ENCODE peak calls at places on chromosomes 6 and 20, in ten cellular contexts. E is esophagus muscularis mucosa, L is SK-N-SH, J is ovary, T is A549, A is GM12878, R is transverse colon, F is sigmoid colon, H is tibial nerve, D is K562. M is an unnamed sample.

GRCh38 chr6:35449287-35449881 is 2.8 kb upstream of the FANCE start:
- DNase-seq in R (no peak), L (peak; percentile 85), J (no peak), T (peak; percentile 79), D (peak; percentile 81), H (no peak), E (no peak), F (no peak), A (no peak), M (no peak)

GRCh38 chr20:33250666-33251065 is 14.9 kb downstream of the BPIFA1 start:
- DNase-seq in H (no peak), R (no peak), E (no peak), D (no peak), L (no peak), F (no peak), T (no peak), J (no peak), A (no peak), M (no peak)

GRCh38 chr6:158011980-158012566 is 30.4 kb downstream of the SYNJ2 start:
- DNase-seq in H (no peak), J (no peak), R (no peak), T (no peak), E (no peak), L (no peak), A (no peak), F (peak; percentile 39), D (no peak), M (no peak)

GRCh38 chr6:156933201-156934053 is 156.2 kb downstream of the ARID1B start:
- DNase-seq in J (no peak), D (no peak), E (no peak), A (no peak), F (no peak), T (no peak), H (no peak), R (peak; percentile 76), L (no peak), M (no peak)

GRCh38 chr20:11581271-11581670 is 336.4 kb upstream of the BTBD3 start:
- DNase-seq in L (no peak), E (no peak), J (no peak), H (no peak), D (no peak), A (no peak), F (no peak), R (no peak), T (no peak), M (no peak)

GRCh38 chr6:143677891-143678737 is at the start of gene PHACTR2:
- DNase-seq in E (peak; percentile 94), D (peak; percentile 75), H (peak; percentile 59), F (peak; percentile 91), T (peak; percentile 40), R (peak; percentile 66), J (peak; percentile 77), L (peak; percentile 94), A (no peak), M (peak; percentile 79)

GRCh38 chr20:30610751-30611150 is 646.7 kb upstream of the DEFB115 start:
- DNase-seq in F (no peak), A (no peak), H (no peak), R (no peak), T (no peak), J (no peak), E (no peak), D (no peak), L (no peak), M (no peak)

GRCh38 chr6:46090115-46091079 is 39.4 kb upstream of the ENPP4 start:
- DNase-seq in D (peak; percentile 72), E (no peak), L (peak; percentile 44), J (peak; percentile 38), T (peak; percentile 25), F (peak; percentile 76), A (peak; percentile 17), R (peak; percentile 66), H (peak; percentile 30), M (peak; percentile 63)

GRCh38 chr20:2879148-2879547 is 5.9 kb downstream of the PTPRA start:
- DNase-seq in J (no peak), H (no peak), L (no peak), D (no peak), T (no peak), F (no peak), A (no peak), E (no peak), R (no peak), M (no peak)

GRCh38 chr20:57658447-57659130 is 38.4 kb upstream of the ZBP1 start:
- DNase-seq in F (peak; percentile 50), D (no peak), E (no peak), L (peak; percentile 23), A (no peak), R (peak; percentile 6), J (no peak), T (no peak), H (peak; percentile 9), M (peak; percentile 55)

GRCh38 chr20:37081717-37082289 is 14.0 kb downstream of the RBL1 start:
- DNase-seq in D (no peak), R (peak; percentile 17), J (no peak), E (no peak), H (peak; percentile 14), T (no peak), L (peak; percentile 23), A (no peak), F (no peak), M (no peak)

GRCh38 chr6:145814035-145814500 is 527 bp downstream of the FBXO30 start:
- DNase-seq in J (no peak), F (peak; percentile 69), R (peak; percentile 33), T (peak; percentile 4), D (no peak), L (peak; percentile 34), H (no peak), A (peak; percentile 20), E (no peak), M (no peak)

DNA sequence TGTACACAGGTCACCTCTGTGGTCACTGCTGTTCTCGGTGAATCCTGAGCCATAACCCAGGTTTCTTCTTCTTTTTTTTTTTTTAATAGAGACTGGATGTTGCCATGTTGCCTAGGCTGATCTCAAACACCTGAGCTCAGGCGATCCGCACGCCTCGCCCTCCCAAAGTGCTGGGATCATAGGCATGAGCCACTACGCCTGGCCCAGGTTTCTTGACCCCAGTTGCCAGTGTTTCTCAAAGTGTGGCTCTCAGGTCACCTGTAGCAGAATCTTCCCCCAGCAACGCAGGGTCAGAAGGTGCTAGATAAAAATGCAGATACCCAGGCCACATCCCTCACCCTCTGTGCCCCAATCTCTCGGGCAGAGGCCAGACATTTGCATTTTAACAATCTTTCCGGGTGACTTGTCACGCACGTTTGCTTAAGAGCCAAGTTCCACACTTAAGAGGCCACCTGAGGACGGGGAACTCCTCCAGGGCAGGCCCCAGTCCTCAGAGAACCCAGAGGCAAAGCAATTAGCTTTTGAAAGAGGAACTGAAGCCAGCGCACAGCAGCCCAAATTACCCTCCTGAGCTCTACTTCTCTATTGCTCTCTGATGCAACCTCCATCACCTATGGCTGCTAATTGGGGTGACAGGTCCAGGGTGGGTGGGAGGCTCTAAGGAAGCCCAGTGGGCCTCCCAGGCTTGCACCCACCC is 81.8 kb downstream of the NFATC2 start:
- DNase-seq in J (no peak), R (no peak), E (no peak), A (peak; percentile 64), T (no peak), H (no peak), F (no peak), D (no peak), L (no peak), M (no peak)
- TF ChIP-seq EP300 in J (no peak), R (no peak), E (no peak), A (peak; percentile 90), T (no peak), H (no peak), F (no peak), D (no peak), L (no peak), M (no peak)

GRCh38 chr20:14888172-14888571 is 550.8 kb upstream of the FLRT3 start:
- DNase-seq in F (no peak), H (no peak), R (no peak), A (no peak), D (no peak), L (peak; percentile 33), J (no peak), T (no peak), E (no peak), M (no peak)
- H3K27ac ChIP-seq in F (no peak overlapping the region), H (no peak overlapping the region), R (no peak overlapping the region), A (no peak overlapping the region), D (no peak overlapping the region), L (peak overlapping the region; percentile 60), J (no peak overlapping the region), T (peak overlapping the region; percentile 19), E (no peak overlapping the region), M (no peak overlapping the region)

GRCh38 chr20:63706852-63707557 is 771 bp downstream of the ARFRP1 start:
- DNase-seq in D (peak; percentile 73), E (no peak), H (no peak), F (peak; percentile 73), L (peak; percentile 70), T (no peak), A (no peak), R (peak; percentile 70), J (peak; percentile 58), M (peak; percentile 81)

GRCh38 chr20:63705232-63706026 is 2.3 kb downstream of the ARFRP1 start:
- DNase-seq in E (no peak), H (no peak), F (peak; percentile 43), J (no peak), D (peak; percentile 3), R (no peak), A (no peak), T (no peak), L (no peak), M (peak; percentile 53)

GRCh38 chr20:63707558-63708300 is at the start of the genes ARFRP1 and ZGPAT:
- DNase-seq in L (peak; percentile 96), J (peak; percentile 93), A (no peak), D (peak; percentile 83), F (peak; percentile 94), E (peak; percentile 96), R (peak; percentile 93), T (peak; percentile 64), H (peak; percentile 79), M (peak; percentile 89)

GRCh38 chr20:63704749-63705117 is 3.0 kb downstream of the ARFRP1 start:
- DNase-seq in E (no peak), D (no peak), F (peak; percentile 50), R (no peak), L (no peak), J (no peak), T (no peak), H (no peak), A (no peak), M (peak; percentile 55)

GRCh38 chr20:63706027-63706695 is 1.6 kb downstream of the ARFRP1 start:
- DNase-seq in J (no peak), H (no peak), F (peak; percentile 61), L (no peak), A (no peak), R (peak; percentile 37), T (no peak), D (no peak), E (no peak), M (peak; percentile 61)
- H3K4me3 ChIP-seq in J (peak overlapping the region; percentile 83), H (peak overlapping the region; percentile 75), F (no peak overlapping the region), L (peak overlapping the region; percentile 70), A (peak overlapping the region; percentile 89), R (no peak overlapping the region), T (peak overlapping the region; percentile 98), D (peak overlapping the region; percentile 100), E (peak overlapping the region; percentile 73), M (peak overlapping the region; percentile 94)

DNA sequence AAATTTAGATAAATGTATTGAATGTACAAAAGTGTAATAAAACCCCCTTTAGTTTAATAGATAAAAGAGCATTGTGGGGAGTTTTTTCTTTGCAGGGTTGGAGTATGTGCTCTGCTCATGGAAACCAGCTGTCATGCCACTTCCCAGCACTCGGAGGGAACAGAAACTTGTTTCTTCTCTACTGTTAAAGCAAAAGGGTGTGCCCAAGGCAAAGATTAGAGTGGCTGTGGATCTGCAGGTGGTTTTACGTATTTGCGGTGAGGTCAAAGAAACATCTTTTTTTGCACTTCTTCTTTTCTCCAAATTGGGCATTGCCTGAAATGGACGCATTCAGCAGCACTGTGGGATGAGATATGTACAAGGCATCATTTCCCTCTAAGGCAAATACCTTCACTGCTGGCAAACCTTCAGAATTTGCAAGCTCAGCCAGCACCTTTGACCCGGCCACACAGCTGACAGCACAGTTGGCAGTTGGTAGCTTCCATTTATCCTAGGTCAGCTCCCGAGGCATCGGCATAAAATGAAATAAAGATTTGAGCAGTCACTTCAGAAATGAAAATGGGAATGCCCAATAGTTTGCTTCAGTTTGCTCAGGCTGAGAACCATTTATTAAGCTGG is 178.3 kb upstream of the EYA4 start:
- DNase-seq in T (no peak), D (no peak), E (no peak), R (no peak), H (no peak), J (no peak), L (no peak), A (no peak), F (no peak), M (no peak)
- TF ChIP-seq EP300 in T (no peak), D (no peak), E (no peak), R (no peak), H (no peak), J (no peak), L (no peak), A (no peak), F (no peak), M (no peak)